ENCODE peak calls at places on chromosome 19, in five cellular contexts. One of them, this sample, is unnamed.

GRCh38 chr19:18433735-18434398 is 4.1 kb downstream of the ISYNA1 start:
- DNase-seq in activated T-helper 1 cell treated with Interleukin-2 at 50 U/mL for 16 hours: no peak
- DNase-seq in activated CD8-positive, alpha-beta memory T cell treated with anti-CD3 and anti-CD28 coated beads for 24 hours: no peak
- DNase-seq in iPS DF 6.9: no peak
- DNase-seq in effector memory CD4-positive, alpha-beta T cell: no peak
- DNase-seq in this sample: no peak

GRCh38 chr19:1251233-1251502 is 2.8 kb downstream of the MIDN start:
- DNase-seq in iPS DF 6.9: no peak
- DNase-seq in activated T-helper 1 cell treated with Interleukin-2 at 50 U/mL for 16 hours: no peak
- DNase-seq in activated CD8-positive, alpha-beta memory T cell treated with anti-CD3 and anti-CD28 coated beads for 24 hours: no peak
- DNase-seq in effector memory CD4-positive, alpha-beta T cell: no peak
- DNase-seq in this sample: no peak

GRCh38 chr19:1066748-1067340 is at the start of gene ARHGAP45:
- DNase-seq in iPS DF 6.9: no peak
- DNase-seq in effector memory CD4-positive, alpha-beta T cell: peak
- DNase-seq in activated T-helper 1 cell treated with Interleukin-2 at 50 U/mL for 16 hours: peak
- DNase-seq in activated CD8-positive, alpha-beta memory T cell treated with anti-CD3 and anti-CD28 coated beads for 24 hours: peak
- DNase-seq in this sample: peak

GRCh38 chr19:19094513-19094912 is 30.7 kb downstream of the SLC25A42 start:
- DNase-seq in activated T-helper 1 cell treated with Interleukin-2 at 50 U/mL for 16 hours: no peak
- DNase-seq in effector memory CD4-positive, alpha-beta T cell: no peak
- DNase-seq in activated CD8-positive, alpha-beta memory T cell treated with anti-CD3 and anti-CD28 coated beads for 24 hours: no peak
- DNase-seq in iPS DF 6.9: no peak
- DNase-seq in this sample: no peak

GRCh38 chr19:1122972-1123363 is 19.2 kb downstream of the GPX4 start:
- DNase-seq in effector memory CD4-positive, alpha-beta T cell: no peak
- DNase-seq in iPS DF 6.9: no peak
- DNase-seq in activated T-helper 1 cell treated with Interleukin-2 at 50 U/mL for 16 hours: no peak
- DNase-seq in activated CD8-positive, alpha-beta memory T cell treated with anti-CD3 and anti-CD28 coated beads for 24 hours: no peak
- DNase-seq in this sample: peak

GRCh38 chr19:17281391-17282304 is at the start of gene ANKLE1:
- DNase-seq in activated T-helper 1 cell treated with Interleukin-2 at 50 U/mL for 16 hours: no peak
- DNase-seq in effector memory CD4-positive, alpha-beta T cell: no peak
- DNase-seq in iPS DF 6.9: no peak
- DNase-seq in activated CD8-positive, alpha-beta memory T cell treated with anti-CD3 and anti-CD28 coated beads for 24 hours: peak
- DNase-seq in this sample: peak

GRCh38 chr19:40594657-40595077 is 6.5 kb upstream of the LTBP4 start:
- DNase-seq in activated T-helper 1 cell treated with Interleukin-2 at 50 U/mL for 16 hours: no peak
- DNase-seq in effector memory CD4-positive, alpha-beta T cell: no peak
- DNase-seq in activated CD8-positive, alpha-beta memory T cell treated with anti-CD3 and anti-CD28 coated beads for 24 hours: no peak
- DNase-seq in iPS DF 6.9: no peak
- DNase-seq in this sample: peak

GRCh38 chr19:23526302-23526701 is 131.0 kb upstream of the ZNF91 start:
- DNase-seq in effector memory CD4-positive, alpha-beta T cell: no peak
- DNase-seq in iPS DF 6.9: no peak
- DNase-seq in activated T-helper 1 cell treated with Interleukin-2 at 50 U/mL for 16 hours: no peak
- DNase-seq in activated CD8-positive, alpha-beta memory T cell treated with anti-CD3 and anti-CD28 coated beads for 24 hours: no peak
- DNase-seq in this sample: no peak

GRCh38 chr19:48053856-48054255 is 10.0 kb upstream of the CABP5 start:
- DNase-seq in activated CD8-positive, alpha-beta memory T cell treated with anti-CD3 and anti-CD28 coated beads for 24 hours: no peak
- DNase-seq in activated T-helper 1 cell treated with Interleukin-2 at 50 U/mL for 16 hours: no peak
- DNase-seq in iPS DF 6.9: no peak
- DNase-seq in effector memory CD4-positive, alpha-beta T cell: no peak
- DNase-seq in this sample: no peak

GRCh38 chr19:18191640-18192062 is 1.4 kb upstream of the MPV17L2 start:
- DNase-seq in activated CD8-positive, alpha-beta memory T cell treated with anti-CD3 and anti-CD28 coated beads for 24 hours: no peak
- DNase-seq in activated T-helper 1 cell treated with Interleukin-2 at 50 U/mL for 16 hours: no peak
- DNase-seq in effector memory CD4-positive, alpha-beta T cell: no peak
- DNase-seq in iPS DF 6.9: no peak
- DNase-seq in this sample: no peak

GRCh38 chr19:3803986-3804385 is 17.8 kb upstream of the MATK start:
- DNase-seq in activated T-helper 1 cell treated with Interleukin-2 at 50 U/mL for 16 hours: no peak
- DNase-seq in activated CD8-positive, alpha-beta memory T cell treated with anti-CD3 and anti-CD28 coated beads for 24 hours: no peak
- DNase-seq in effector memory CD4-positive, alpha-beta T cell: no peak
- DNase-seq in iPS DF 6.9: no peak
- DNase-seq in this sample: no peak

GRCh38 chr19:40692212-40692551 is 1.7 kb upstream of the NUMBL start:
- DNase-seq in activated T-helper 1 cell treated with Interleukin-2 at 50 U/mL for 16 hours: no peak
- DNase-seq in activated CD8-positive, alpha-beta memory T cell treated with anti-CD3 and anti-CD28 coated beads for 24 hours: no peak
- DNase-seq in effector memory CD4-positive, alpha-beta T cell: no peak
- DNase-seq in iPS DF 6.9: no peak
- DNase-seq in this sample: no peak

GRCh38 chr19:42420055-42420544 is 7.1 kb downstream of the LIPE start:
- DNase-seq in activated CD8-positive, alpha-beta memory T cell treated with anti-CD3 and anti-CD28 coated beads for 24 hours: peak
- DNase-seq in activated T-helper 1 cell treated with Interleukin-2 at 50 U/mL for 16 hours: peak
- DNase-seq in effector memory CD4-positive, alpha-beta T cell: peak
- DNase-seq in iPS DF 6.9: no peak
- DNase-seq in this sample: no peak